ENCODE peak calls at places on chromosomes 11 and 22, in nine cellular contexts. R is Panc1, F is IMR-90, V is transverse colon, X is breast epithelium, N is neural progenitor cell, W is adrenal gland, P is right lobe of liver, J is choroid plexus epithelial cell. Z is an unnamed sample.

GRCh38 chr22:23012081-23012622 is 58.2 kb upstream of the GNAZ start:
- DNase-seq in J (no peak), X (no peak), R (no peak), N (no peak), F (no peak), P (no peak), W (no peak), V (no peak), Z (no peak)

GRCh38 chr11:69496631-69497220 is 15.3 kb downstream of the LINC01488 start:
- DNase-seq in W (no peak), V (no peak), F (peak; percentile 70), R (no peak), N (no peak), J (no peak), X (no peak), P (no peak), Z (no peak)

GRCh38 chr11:34072831-34073230 is 21.3 kb downstream of the CAPRIN1 start:
- DNase-seq in F (peak; percentile 7), R (no peak), W (no peak), X (no peak), P (no peak), J (peak; percentile 42), N (no peak), V (no peak), Z (no peak)

GRCh38 chr11:3904228-3904627 is 48.8 kb downstream of the STIM1 start:
- DNase-seq in N (no peak), V (peak; percentile 57), W (no peak), F (no peak), X (peak; percentile 67), P (no peak), J (no peak), R (no peak), Z (no peak)

GRCh38 chr22:49997221-49997599 is 15.4 kb downstream of the IL17REL start:
- DNase-seq in X (no peak), F (no peak), P (peak; percentile 21), W (no peak), R (no peak), N (no peak), J (no peak), V (peak; percentile 82), Z (no peak)

GRCh38 chr11:123382555-123383074 is 47.5 kb upstream of the GRAMD1B start:
- DNase-seq in J (no peak), N (no peak), F (no peak), P (no peak), W (no peak), V (no peak), R (no peak), X (no peak), Z (no peak)

GRCh38 chr11:111097191-111097590 is 148.3 kb upstream of the POU2AF2 start:
- DNase-seq in N (peak; percentile 3), W (peak; percentile 15), R (no peak), P (peak; percentile 40), F (peak; percentile 62), X (peak; percentile 20), J (peak; percentile 63), V (peak; percentile 11), Z (peak; percentile 77)

GRCh38 chr22:50072167-50072555 is 13.1 kb downstream of the MLC1 start:
- DNase-seq in F (no peak), X (no peak), R (no peak), P (no peak), N (no peak), W (no peak), J (no peak), V (no peak), Z (no peak)

GRCh38 chr22:21866821-21867527 is 471 bp downstream of the MAPK1 start:
- DNase-seq in X (no peak), R (no peak), P (peak; percentile 40), V (peak; percentile 35), F (no peak), W (peak; percentile 40), J (peak; percentile 20), N (peak; percentile 62), Z (no peak)

GRCh38 chr11:102611291-102611690 is 13.8 kb downstream of the MMP20 start:
- DNase-seq in F (no peak), J (no peak), N (no peak), R (no peak), P (no peak), X (no peak), V (no peak), W (no peak), Z (no peak)

GRCh38 chr22:34946339-34946985 is 119.5 kb upstream of the ISX start:
- DNase-seq in F (no peak), P (no peak), J (no peak), N (no peak), W (no peak), V (no peak), R (no peak), X (no peak), Z (no peak)

GRCh38 chr11:59102259-59102765 is 4.7 kb upstream of the FAM111B start:
- DNase-seq in P (peak; percentile 34), N (peak; percentile 87), R (peak; percentile 36), W (peak; percentile 41), F (peak; percentile 13), V (peak; percentile 66), J (peak; percentile 51), X (peak; percentile 35), Z (peak; percentile 53)

GRCh38 chr22:36027579-36027959 is 1.1 kb downstream of the RBFOX2 start:
- DNase-seq in P (no peak), W (no peak), N (peak; percentile 55), R (no peak), V (peak; percentile 14), X (no peak), J (no peak), F (no peak), Z (peak; percentile 18)

GRCh38 chr11:45901646-45902045 is 5.4 kb downstream of the FREY1 start:
- DNase-seq in V (no peak), X (no peak), W (no peak), F (no peak), N (no peak), J (no peak), P (no peak), R (no peak), Z (no peak)
- H3K4me3 ChIP-seq in V (no peak overlapping the region), X (no peak overlapping the region), W (no peak overlapping the region), F (no peak overlapping the region), N (no peak overlapping the region), J (no peak overlapping the region), P (no peak overlapping the region), R (no peak overlapping the region), Z (no peak overlapping the region)

DNA sequence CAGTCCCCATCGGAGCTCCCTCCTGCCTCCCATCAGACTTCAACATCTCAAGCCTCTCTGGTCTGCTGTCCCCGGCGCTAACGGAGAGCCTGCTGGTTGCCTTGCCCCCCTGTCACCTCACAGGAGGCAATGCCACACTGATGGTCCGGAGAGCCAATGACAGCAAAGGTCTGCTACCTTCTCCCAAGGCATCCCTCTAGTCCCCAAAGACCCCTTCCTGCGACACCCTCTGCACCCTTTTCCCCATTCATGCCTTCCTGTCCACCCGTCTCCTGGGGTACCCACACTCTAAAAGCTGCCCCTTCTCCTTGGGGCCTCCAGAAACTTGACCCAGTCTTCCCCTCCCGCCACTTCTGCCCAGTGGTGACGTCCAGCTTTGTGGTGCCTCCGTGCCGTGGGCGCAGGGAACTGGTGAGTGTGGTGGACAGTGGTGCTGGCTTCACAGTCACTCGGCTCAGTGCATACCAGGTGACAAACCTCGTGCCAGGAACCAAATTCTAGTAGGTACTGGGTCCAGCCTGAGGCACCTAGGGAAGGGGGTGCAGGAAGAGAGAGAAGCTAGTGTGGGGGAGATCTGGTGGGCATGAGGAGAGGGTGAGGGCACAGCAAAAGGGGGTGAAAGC is 860 bp downstream of the UPK2 start:
- DNase-seq in J (no peak), P (no peak), R (no peak), W (no peak), N (no peak), F (no peak), X (no peak), V (no peak), Z (no peak)
- TF ChIP-seq CTCF in J (no peak), P (peak; percentile 10), R (no peak), W (no peak), N (no peak), F (no peak), X (peak; percentile 9), V (no peak), Z (no peak)

DNA sequence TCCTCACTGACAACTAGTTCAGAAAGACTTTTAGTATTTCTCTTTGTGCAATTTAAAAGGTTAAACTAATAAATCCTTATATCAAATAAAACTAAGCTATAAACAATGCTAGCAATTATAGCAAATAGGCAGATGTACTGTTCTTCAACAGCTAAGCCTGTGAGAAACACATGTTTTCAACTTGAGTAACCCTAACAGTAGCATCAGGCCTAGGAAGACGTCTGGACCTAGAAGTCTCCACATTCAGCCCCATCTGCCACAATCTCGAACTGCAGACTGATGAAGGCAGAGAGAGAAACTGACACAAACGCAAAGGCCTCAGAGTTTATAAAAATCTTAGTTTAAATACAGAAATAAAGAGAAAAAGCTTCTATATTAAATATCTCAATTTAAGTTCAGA is 2.5 kb downstream of the ST13 start:
- DNase-seq in F (no peak), R (no peak), J (peak; percentile 29), W (no peak), N (no peak), V (no peak), X (no peak), P (no peak), Z (no peak)
- H3K4me3 ChIP-seq in F (no peak overlapping the region), R (peak overlapping the region; percentile 84), J (peak overlapping the region; percentile 23), W (no peak overlapping the region), N (peak overlapping the region; percentile 89), V (no peak overlapping the region), X (peak overlapping the region; percentile 94), P (peak overlapping the region; percentile 85), Z (no peak overlapping the region)

GRCh38 chr11:100574894-100575769 is 112.0 kb upstream of the ARHGAP42 start:
- DNase-seq in P (no peak), N (no peak), J (peak; percentile 76), V (no peak), W (no peak), F (peak; percentile 59), R (no peak), X (no peak), Z (peak; percentile 58)
- TF ChIP-seq CTCF in P (peak; percentile 52), N (peak; percentile 62), J (no peak), V (no peak), W (no peak), F (peak; percentile 64), R (peak; percentile 39), X (no peak), Z (peak; percentile 10)

Z was measured in cardiac fibroblast.